ENCODE peak calls at places on chromosome 4, in eight cellular contexts. X is B cell; T is stromal cell of bone marrow; I is neural crest cell; F is activated CD8-positive, alpha-beta memory T cell treated with anti-CD3 and anti-CD28 coated beads, Interleukin-2, amount 50 U/mL, for 48 hours; O is cardiac muscle cell; D is NCI-H345; L is GM12865. H is an unnamed sample.

GRCh38 chr4:156774422-156774821 is 197.2 kb downstream of the PDGFC start:
- DNase-seq in X (no peak), T (peak; percentile 83), I (no peak), F (no peak), O (peak; percentile 87), D (no peak), L (no peak), H (peak; percentile 41)

GRCh38 chr4:40731792-40732245 is 17.9 kb upstream of the NSUN7 start:
- DNase-seq in X (no peak), T (no peak), I (no peak), F (no peak), O (peak; percentile 13), D (peak; percentile 53), L (peak; percentile 41), H (no peak)

GRCh38 chr4:74473155-74473811 is 28.3 kb downstream of the AREG start:
- DNase-seq in X (no peak), T (peak; percentile 55), I (no peak), F (no peak), O (peak; percentile 92), D (no peak), L (no peak), H (no peak)

GRCh38 chr4:42397256-42397634 is at the start of gene SHISA3:
- DNase-seq in X (no peak), T (no peak), I (peak; percentile 43), F (no peak), O (peak; percentile 65), D (no peak), L (peak; percentile 67), H (peak; percentile 51)

GRCh38 chr4:10107111-10108091 is 9.2 kb downstream of the WDR1 start:
- DNase-seq in X (no peak), T (no peak), I (no peak), F (no peak), O (peak; percentile 56), D (no peak), L (no peak), H (no peak)

GRCh38 chr4:8010618-8011017 is 71.0 kb upstream of the AFAP1 start:
- DNase-seq in X (no peak), T (no peak), I (peak; percentile 73), F (no peak), O (peak; percentile 74), D (peak; percentile 94), L (no peak), H (peak; percentile 84)

GRCh38 chr4:73974352-73974751 is 7.5 kb downstream of the PF4 start:
- DNase-seq in X (no peak), T (no peak), I (no peak), F (no peak), O (no peak), D (no peak), L (no peak), H (no peak)

GRCh38 chr4:122948671-122949070 is 26.3 kb upstream of the NUDT6 start:
- DNase-seq in X (no peak), T (no peak), I (no peak), F (no peak), O (no peak), D (no peak), L (no peak), H (no peak)

GRCh38 chr4:28176942-28177341 is 1316.3 kb downstream of the STIM2 start:
- DNase-seq in X (no peak), T (no peak), I (no peak), F (no peak), O (no peak), D (no peak), L (no peak), H (no peak)